ENCODE peak calls at places on chromosomes 13 and 19, in ten cellular contexts. Y is HFFc6; F is activated T-cell treated with anti-CD3 and anti-CD28 coated beads for 48 hours; A is NCI-H1092; V is NCI-H82; G is GM04503; N is stimulated activated CD8-positive, alpha-beta memory T cell treated with anti-CD3 and anti-CD28 coated beads, Interleukin-2, amount 100 ng/mL, for 1 hour; B is T-helper 2 cell; E is left colon; X is nucleus accumbens. O is an unnamed sample.

GRCh38 chr13:27791146-27791900 is 960 bp upstream of the GSX1 start:
- DNase-seq in N (no peak), B (no peak), F (no peak), E (no peak), V (no peak), X (no peak), G (no peak), A (no peak), Y (no peak), O (no peak)

GRCh38 chr13:29758591-29759114 is 91.8 kb downstream of the UBL3 start:
- DNase-seq in B (peak; percentile 26), E (peak; percentile 60), N (peak; percentile 12), F (peak; percentile 55), V (no peak), A (no peak), X (no peak), G (no peak), Y (peak; percentile 46), O (peak; percentile 88)

GRCh38 chr19:45177817-45178261 is at the start of gene TRAPPC6A:
- DNase-seq in F (no peak), E (no peak), G (peak; percentile 23), B (no peak), Y (peak; percentile 74), N (no peak), V (peak; percentile 73), A (no peak), X (no peak), O (no peak)

GRCh38 chr13:64910061-64910460 is 2320.1 kb downstream of the PCDH9 start:
- DNase-seq in A (no peak), B (no peak), X (no peak), G (no peak), F (no peak), V (no peak), Y (no peak), E (no peak), N (no peak), O (no peak)

GRCh38 chr13:51437550-51438127 is 15.2 kb downstream of the INTS6 start:
- DNase-seq in F (no peak), N (no peak), V (peak; percentile 56), E (no peak), B (no peak), X (no peak), A (no peak), G (no peak), Y (no peak), O (no peak)

GRCh38 chr13:40204246-40204645 is 462.2 kb downstream of the FOXO1 start:
- DNase-seq in A (no peak), F (no peak), G (no peak), V (no peak), N (no peak), X (no peak), Y (no peak), E (no peak), B (no peak), O (no peak)

GRCh38 chr19:43609872-43610271 is 2.0 kb upstream of the SRRM5 start:
- DNase-seq in Y (no peak), A (no peak), V (no peak), N (no peak), X (no peak), F (no peak), B (no peak), E (no peak), G (no peak), O (no peak)

GRCh38 chr13:61045197-61045596 is 370.5 kb downstream of the PCDH20 start:
- DNase-seq in B (no peak), V (no peak), F (no peak), E (no peak), N (no peak), A (no peak), X (no peak), Y (no peak), G (no peak), O (no peak)

GRCh38 chr19:47465957-47466356 is 5.7 kb downstream of the SLC8A2 start:
- DNase-seq in B (no peak), N (no peak), V (no peak), X (no peak), E (no peak), F (no peak), A (no peak), G (no peak), Y (no peak), O (no peak)

GRCh38 chr19:579111-579841 is 6.9 kb downstream of the BSG start:
- DNase-seq in G (no peak), X (no peak), E (no peak), B (no peak), Y (no peak), V (no peak), F (no peak), N (no peak), A (no peak), O (no peak)

GRCh38 chr13:110629735-110630134 is 14.4 kb downstream of the NAXD start:
- DNase-seq in Y (no peak), G (no peak), A (no peak), V (no peak), F (no peak), E (no peak), B (no peak), X (no peak), N (no peak), O (no peak)

GRCh38 chr19:40530091-40530901 is 46.4 kb upstream of the SHKBP1 start:
- DNase-seq in A (peak; percentile 7), Y (no peak), N (no peak), V (peak; percentile 79), E (no peak), F (no peak), X (no peak), G (no peak), B (peak; percentile 11), O (peak; percentile 82)